ENCODE peak calls at places on chromosomes 2 and 18, in eight cellular contexts. P is astrocyte of the spinal cord; G is stimulated activated CD4-positive, alpha-beta T cell treated with anti-CD3 and anti-CD28 coated beads, TNF-alpha, amount 100 ng/mL, for 4 hours; V is fibroblast of mammary gland; W is HTR-8/SVneo; M is HL-60; R is NCI-H774; J is BE2C. K is an unnamed sample.

GRCh38 chr18:23183356-23184150 is 48.3 kb downstream of the CABLES1 start:
- DNase-seq in P (peak), G (no peak), V (peak), W (no peak), M (no peak), R (no peak), J (no peak), K (peak)

GRCh38 chr18:59715445-59715844 is 18.2 kb upstream of the CCBE1 start:
- DNase-seq in P (peak), G (no peak), V (peak), W (no peak), M (no peak), R (no peak), J (no peak), K (peak)

GRCh38 chr2:72363406-72363805 is 215.7 kb upstream of the CYP26B1 start:
- DNase-seq in P (no peak), G (no peak), V (no peak), W (no peak), M (no peak), R (no peak), J (no peak), K (no peak)

GRCh38 chr2:30216157-30216556 is 15.2 kb upstream of the LBH start:
- DNase-seq in P (no peak), G (no peak), V (peak), W (no peak), M (no peak), R (no peak), J (no peak), K (peak)

GRCh38 chr18:25310045-25310444 is 41.9 kb downstream of the ZNF521 start:
- DNase-seq in P (peak), G (no peak), V (peak), W (no peak), M (no peak), R (no peak), J (no peak), K (peak)

GRCh38 chr2:177799531-177799930 is 273.0 kb downstream of the PDE11A start:
- DNase-seq in P (no peak), G (no peak), V (peak), W (no peak), M (no peak), R (peak), J (peak), K (peak)

GRCh38 chr2:201793631-201794030 is 12.7 kb upstream of the CDK15 start:
- DNase-seq in P (no peak), G (no peak), V (no peak), W (no peak), M (no peak), R (no peak), J (no peak), K (no peak)

GRCh38 chr2:70029814-70030409 is 57.4 kb upstream of the PCBP1 start:
- DNase-seq in P (peak), G (no peak), V (peak), W (no peak), M (no peak), R (no peak), J (peak), K (peak)

GRCh38 chr2:223062304-223062845 is 10.4 kb downstream of the KCNE4 start:
- DNase-seq in P (peak), G (no peak), V (peak), W (no peak), M (no peak), R (no peak), J (no peak), K (peak)

GRCh38 chr2:18940184-18940583 is 350.8 kb upstream of the NT5C1B start:
- DNase-seq in P (no peak), G (no peak), V (no peak), W (no peak), M (no peak), R (no peak), J (no peak), K (no peak)

GRCh38 chr18:5879479-5879882 is 15.8 kb downstream of the TMEM200C start:
- DNase-seq in P (peak), G (no peak), V (peak), W (no peak), M (peak), R (no peak), J (no peak), K (peak)